ENCODE peak calls at places on chromosomes 1 and 21, in nine cellular contexts. X is MM.1S, H is neural progenitor cell, N is GM23338, W is SK-N-SH, J is OCI-LY7, K is GM23248, O is PC-3, V is HCT116. A is an unnamed sample.

GRCh38 chr1:44714944-44715571 is 15.9 kb downstream of the RNU5D-1 start:
- DNase-seq in V (no peak), X (peak; percentile 70), O (peak; percentile 84), W (peak; percentile 83), H (peak; percentile 75), N (peak; percentile 87), J (peak; percentile 92), K (peak; percentile 81), A (peak; percentile 86)

GRCh38 chr21:35096959-35097358 is 47.9 kb upstream of the RUNX1 start:
- DNase-seq in K (no peak), H (no peak), W (no peak), J (no peak), O (no peak), N (no peak), V (no peak), X (no peak), A (no peak)

GRCh38 chr1:50157306-50157705 is 48.6 kb downstream of the ELAVL4 start:
- DNase-seq in H (no peak), J (no peak), V (no peak), N (no peak), X (no peak), O (no peak), W (peak; percentile 15), K (no peak), A (no peak)

GRCh38 chr1:156822680-156823079 is 6.0 kb upstream of the SH2D2A start:
- DNase-seq in K (no peak), H (no peak), N (no peak), O (no peak), W (no peak), V (no peak), J (no peak), X (no peak), A (no peak)

GRCh38 chr1:246083416-246083815 is 423.7 kb downstream of the SMYD3 start:
- DNase-seq in X (no peak), V (no peak), N (no peak), W (no peak), O (no peak), H (no peak), K (no peak), J (no peak), A (no peak)

GRCh38 chr1:12604114-12604874 is 13.7 kb downstream of the DHRS3 start:
- DNase-seq in J (no peak), X (no peak), K (peak; percentile 96), O (peak; percentile 97), H (no peak), W (peak; percentile 64), N (no peak), V (peak; percentile 76), A (peak; percentile 90)

GRCh38 chr1:169106921-169107672 is 607 bp downstream of the ATP1B1 start:
- DNase-seq in X (peak; percentile 25), H (peak; percentile 61), W (peak; percentile 59), J (peak; percentile 49), O (peak; percentile 47), N (peak; percentile 52), K (peak; percentile 56), V (no peak), A (no peak)

GRCh38 chr1:19918057-19918456 is 5.4 kb downstream of the PLA2G2E start:
- DNase-seq in O (peak; percentile 89), W (peak; percentile 86), V (peak; percentile 75), X (peak; percentile 66), N (peak; percentile 93), J (peak; percentile 86), K (peak; percentile 87), H (peak; percentile 91), A (peak; percentile 93)

GRCh38 chr1:14894811-14895524 is 258.6 kb upstream of the TMEM51 start:
- DNase-seq in H (peak; percentile 37), O (peak; percentile 67), N (no peak), K (peak; percentile 57), J (no peak), V (no peak), X (no peak), W (no peak), A (no peak)

GRCh38 chr1:92972413-92973129 is 11.3 kb upstream of the DIPK1A start:
- DNase-seq in J (no peak), H (no peak), N (peak; percentile 57), O (no peak), V (no peak), K (no peak), W (no peak), X (no peak), A (no peak)

GRCh38 chr1:23217421-23218115 is at the start of gene HTR1D:
- DNase-seq in H (peak; percentile 80), V (no peak), W (no peak), O (no peak), N (peak; percentile 88), J (no peak), X (no peak), K (peak; percentile 31), A (peak; percentile 42)

GRCh38 chr1:65527211-65527610 is 106.7 kb downstream of the LEPR start:
- DNase-seq in W (peak; percentile 70), H (no peak), V (no peak), X (no peak), J (no peak), K (peak; percentile 88), N (no peak), O (peak; percentile 23), A (no peak)

GRCh38 chr1:10693497-10694273 is 102.8 kb downstream of the CASZ1 start:
- DNase-seq in V (no peak), X (no peak), H (peak; percentile 77), O (peak; percentile 22), K (peak; percentile 67), N (peak; percentile 69), J (peak; percentile 61), W (peak; percentile 74), A (peak; percentile 70)

GRCh38 chr1:5481889-5482288 is 510.3 kb downstream of the NPHP4 start:
- DNase-seq in O (peak; percentile 3), W (no peak), K (no peak), X (peak; percentile 54), V (peak; percentile 28), N (no peak), J (peak; percentile 24), H (peak; percentile 76), A (peak; percentile 38)

GRCh38 chr1:147630447-147630846 is 39.9 kb downstream of the ACP6 start:
- DNase-seq in X (no peak), H (no peak), V (no peak), J (no peak), N (no peak), K (peak; percentile 64), W (no peak), O (no peak), A (no peak)

GRCh38 chr1:12478612-12478985 is 139.4 kb downstream of the DHRS3 start:
- DNase-seq in H (no peak), J (no peak), N (no peak), W (no peak), K (no peak), X (no peak), V (no peak), O (no peak), A (no peak)

GRCh38 chr1:209879539-209879938 is 51.8 kb downstream of the UTP25 start:
- DNase-seq in H (no peak), J (no peak), O (peak; percentile 93), V (no peak), N (no peak), X (no peak), W (peak; percentile 58), K (peak; percentile 78), A (no peak)

GRCh38 chr1:202192770-202193613 is 607 bp upstream of the LGR6 start:
- DNase-seq in V (no peak), H (peak; percentile 84), W (peak; percentile 89), K (peak; percentile 67), X (peak; percentile 43), O (peak; percentile 58), J (peak; percentile 65), N (peak; percentile 88), A (peak; percentile 78)

DNA sequence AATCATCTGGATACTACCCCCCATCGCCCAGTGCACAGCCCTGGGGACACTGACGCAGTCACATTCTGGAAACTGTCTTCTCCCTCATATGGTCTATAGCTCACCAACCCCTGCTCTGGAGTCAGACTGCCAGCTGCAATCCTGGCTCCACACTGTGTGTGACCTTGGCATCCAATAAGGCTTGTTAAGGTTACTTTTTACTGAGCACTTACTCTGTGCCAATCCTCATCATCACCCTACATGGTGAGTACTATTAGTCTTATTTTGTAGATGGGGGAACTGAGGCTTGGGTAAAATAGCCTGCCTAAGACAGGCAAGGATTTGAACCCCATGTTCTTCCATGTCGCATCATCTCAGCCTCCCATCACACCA is 34.9 kb downstream of the AHDC1 start:
- DNase-seq in J (no peak), W (no peak), N (no peak), X (no peak), O (no peak), V (no peak), H (peak; percentile 44), K (peak; percentile 69), A (no peak)
- H3K4me1 ChIP-seq in J (peaks cover 28% of the 10 kb centered on the region), W (peaks cover 52% of the 10 kb centered on the region), N (peaks cover 81% of the 10 kb centered on the region), X (peaks cover 6% of the 10 kb centered on the region), O (peaks cover 25% of the 10 kb centered on the region), V (peaks cover 97% of the 10 kb centered on the region), H (peaks cover 95% of the 10 kb centered on the region), K (peaks cover 39% of the 10 kb centered on the region), A (peaks cover 95% of the 10 kb centered on the region)

DNA sequence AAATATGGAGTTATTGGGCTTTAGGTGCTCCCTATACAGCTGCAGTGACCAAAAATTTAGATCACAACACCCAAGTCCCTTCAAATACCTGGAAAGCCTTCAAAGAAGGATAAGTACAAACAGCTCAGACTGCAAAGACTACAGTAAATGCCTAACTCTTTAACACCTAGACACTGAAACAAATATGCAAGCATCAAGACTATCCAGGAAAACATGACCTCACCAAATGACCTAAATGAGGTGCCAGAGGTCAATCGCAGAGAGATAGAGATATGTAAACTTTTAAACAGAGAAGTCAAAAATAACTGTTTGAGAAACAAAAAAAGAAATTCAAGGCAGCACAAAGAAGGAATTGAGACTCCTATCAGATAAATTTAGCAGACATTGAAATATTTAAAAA is 753.8 kb upstream of the B3GALT2 start:
- DNase-seq in H (no peak), N (no peak), W (no peak), O (no peak), J (no peak), K (no peak), X (peak; percentile 7), V (no peak), A (no peak)
- H2AFZ ChIP-seq in H (no peak overlapping the region), N (no peak overlapping the region), W (no peak overlapping the region), O (no peak overlapping the region), J (no peak overlapping the region), K (no peak overlapping the region), X (no peak overlapping the region), V (no peak overlapping the region), A (no peak overlapping the region)

GRCh38 chr1:155651861-155652661 is 36.5 kb downstream of the YY1AP1 start:
- DNase-seq in O (peak; percentile 78), V (no peak), K (peak; percentile 28), H (no peak), X (no peak), W (no peak), N (no peak), J (no peak), A (no peak)
- TF ChIP-seq EZH2phosphoT487 in O (no peak), V (no peak), K (no peak), H (no peak), X (no peak), W (no peak), N (no peak), J (no peak), A (no peak)

DNA sequence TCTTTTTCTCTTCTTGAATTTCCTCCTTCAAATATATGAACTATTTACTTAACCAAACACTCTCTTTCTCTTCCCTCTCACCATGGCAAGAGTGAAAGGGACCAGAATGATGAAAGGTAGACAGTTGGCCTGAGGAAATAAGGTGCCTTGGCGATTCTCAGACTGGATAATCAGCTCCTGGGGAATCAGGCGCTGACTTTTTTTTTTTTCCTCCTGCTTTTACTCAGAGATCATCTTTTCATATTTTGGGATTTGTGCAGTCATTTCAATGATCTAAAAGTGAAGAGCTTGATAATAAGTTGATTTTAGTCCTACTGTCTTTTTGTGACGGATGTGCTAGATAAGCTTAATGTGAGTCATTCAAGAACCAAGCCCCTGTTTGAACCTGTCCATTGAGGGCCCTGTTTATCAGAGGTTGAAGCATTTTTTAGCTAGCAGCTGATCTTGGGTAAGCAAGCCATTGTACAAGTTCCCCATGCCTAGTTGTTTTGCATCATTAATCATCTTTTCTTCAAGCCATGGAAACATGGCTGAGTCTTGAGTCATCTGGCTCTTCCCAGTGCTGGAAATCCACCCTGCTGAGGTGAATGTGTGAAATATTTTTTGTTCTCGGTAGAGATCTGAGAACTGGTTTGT is 40.8 kb downstream of the ITSN1 start:
- DNase-seq in V (peak; percentile 90), J (no peak), H (no peak), X (no peak), W (no peak), K (peak; percentile 87), O (peak; percentile 86), N (no peak), A (peak; percentile 63)
- H3K4me1 ChIP-seq in V (peaks cover 69% of the 10 kb centered on the region), J (no peaks in the 10 kb centered on the region), H (peaks cover 23% of the 10 kb centered on the region), X (peaks cover 30% of the 10 kb centered on the region), W (peaks cover 39% of the 10 kb centered on the region), K (peaks cover 54% of the 10 kb centered on the region), O (peaks cover 38% of the 10 kb centered on the region), N (peaks cover 48% of the 10 kb centered on the region), A (peaks cover 43% of the 10 kb centered on the region)

A was measured in hepatocyte.